ENCODE peak calls at places on chromosomes 4 and X, in nine cellular contexts. F is activated CD8-positive, alpha-beta memory T cell treated with anti-CD3 and anti-CD28 coated beads for 1 hour; M is fibroblast of lung; P is MCF 10A; G is cardiac septum; I is activated gamma-delta T cell treated with Interleukin-2 at 50 U/mL for 16 hours; H is Karpas-422; A is CD4-positive, alpha-beta memory T cell; D is activated T-cell treated with anti-CD3 and anti-CD28 coated beads, Interleukin-2, amount 50 U/mL, for 72 hours. Q is an unnamed sample.

GRCh38 chr4:21888195-21888976 is 60.2 kb downstream of the KCNIP4 start:
- DNase-seq in A (no peak), P (peak), D (no peak), M (peak), H (no peak), I (no peak), F (no peak), G (no peak), Q (no peak)

GRCh38 chr4:3353747-3354454 is 61.1 kb downstream of the RGS12 start:
- DNase-seq in G (no peak), F (no peak), M (no peak), P (no peak), H (no peak), I (no peak), A (no peak), D (no peak), Q (no peak)

GRCh38 chr4:1725521-1725920 is 4.2 kb downstream of the TACC3 start:
- DNase-seq in D (no peak), I (no peak), P (no peak), F (no peak), G (no peak), A (no peak), H (no peak), M (no peak), Q (no peak)

GRCh38 chr4:153233761-153234371 is 29.6 kb downstream of the TRIM2 start:
- DNase-seq in A (no peak), I (no peak), F (no peak), H (no peak), P (peak), G (no peak), D (no peak), M (peak), Q (no peak)

GRCh38 chr4:124936427-124936826 is 223.9 kb upstream of the ANKRD50 start:
- DNase-seq in M (peak), D (no peak), G (peak), H (no peak), P (no peak), F (no peak), I (no peak), A (no peak), Q (no peak)

GRCh38 chrX:43481601-43482000 is 174.5 kb upstream of the MAOA start:
- DNase-seq in H (no peak), P (no peak), A (no peak), G (no peak), F (no peak), I (no peak), D (no peak), M (no peak), Q (no peak)

GRCh38 chrX:46837543-46838481 is 969 bp downstream of the RP2 start:
- DNase-seq in G (no peak), A (peak), H (peak), P (peak), D (peak), M (peak), I (no peak), F (no peak), Q (no peak)

GRCh38 chr4:16264798-16265197 is 38.5 kb upstream of the TAPT1 start:
- DNase-seq in A (no peak), F (no peak), I (no peak), D (no peak), P (peak), H (peak), M (peak), G (no peak), Q (no peak)

GRCh38 chrX:135424469-135424868 is 2.7 kb downstream of the SMIM10L2A start:
- DNase-seq in F (no peak), A (no peak), M (no peak), G (no peak), H (no peak), I (no peak), P (no peak), D (no peak), Q (no peak)

GRCh38 chr4:39227906-39228305 is 45.6 kb downstream of the WDR19 start:
- DNase-seq in M (no peak), D (no peak), G (no peak), A (no peak), F (no peak), P (no peak), H (no peak), I (no peak), Q (no peak)

GRCh38 chr4:2789801-2790582 is 2.9 kb upstream of the SH3BP2 start:
- DNase-seq in I (no peak), G (peak), H (no peak), A (no peak), D (no peak), P (no peak), M (no peak), F (no peak), Q (no peak)

GRCh38 chr4:84994280-84994679 is 27.8 kb upstream of the WDFY3 start:
- DNase-seq in G (no peak), H (no peak), I (no peak), D (no peak), F (no peak), M (peak), P (no peak), A (no peak), Q (no peak)

GRCh38 chr4:185127021-185127925 is 15.8 kb upstream of the SLC25A4 start:
- DNase-seq in D (no peak), F (no peak), A (no peak), M (no peak), H (no peak), I (no peak), P (no peak), G (no peak), Q (no peak)

GRCh38 chr4:88008133-88008621 is 742 bp downstream of the PKD2 start:
- DNase-seq in M (peak), A (no peak), H (peak), G (peak), P (peak), F (no peak), D (peak), I (peak), Q (no peak)

GRCh38 chrX:6732101-6732500 is 197.2 kb upstream of the VCX3A start:
- DNase-seq in P (no peak), I (no peak), A (no peak), D (no peak), H (peak), M (no peak), G (no peak), F (no peak), Q (no peak)

GRCh38 chr4:122758033-122758432 is 25.5 kb downstream of the BBS12 start:
- DNase-seq in G (no peak), F (no peak), A (no peak), H (peak), M (peak), I (no peak), P (peak), D (no peak), Q (no peak)

GRCh38 chrX:150223176-150224015 is 139.7 kb upstream of the MAMLD1 start:
- DNase-seq in P (no peak), A (no peak), D (no peak), M (no peak), H (no peak), G (no peak), F (no peak), I (no peak), Q (no peak)

GRCh38 chr4:10072420-10073017 is 44.1 kb downstream of the WDR1 start:
- DNase-seq in H (no peak), I (no peak), M (no peak), D (no peak), A (no peak), G (no peak), F (no peak), P (no peak), Q (no peak)

GRCh38 chrX:51420610-51421009 is 75.8 kb downstream of the NUDT11 start:
- DNase-seq in H (peak), D (peak), G (no peak), F (no peak), A (peak), I (peak), P (peak), M (peak), Q (peak)

GRCh38 chr4:165592386-165592785 is 213.6 kb downstream of the CPE start:
- DNase-seq in G (no peak), H (no peak), P (no peak), I (no peak), M (no peak), F (no peak), D (no peak), A (no peak), Q (no peak)

GRCh38 chr4:14575919-14576318 is 426.4 kb upstream of the CPEB2 start:
- DNase-seq in H (no peak), M (no peak), G (no peak), D (no peak), F (no peak), P (no peak), A (no peak), I (no peak), Q (no peak)

GRCh38 chr4:106803107-106803506 is 233.0 kb downstream of the DKK2 start:
- DNase-seq in I (no peak), M (no peak), F (no peak), D (no peak), H (no peak), A (no peak), G (no peak), P (no peak), Q (no peak)

GRCh38 chr4:169906104-169906503 is 120.1 kb downstream of the MFAP3L start:
- DNase-seq in D (no peak), I (no peak), F (no peak), A (no peak), G (no peak), H (no peak), M (no peak), P (peak), Q (no peak)

GRCh38 chr4:48127882-48128394 is 6.1 kb downstream of the TXK start:
- DNase-seq in A (peak), M (peak), D (peak), G (peak), I (peak), P (peak), F (peak), H (peak), Q (peak)

GRCh38 chr4:139756391-139757180 is 91.0 kb downstream of the MGST2 start:
- DNase-seq in F (no peak), A (no peak), G (no peak), D (no peak), H (no peak), P (no peak), I (no peak), M (no peak), Q (no peak)

GRCh38 chr4:140724780-140725179 is 31.4 kb downstream of the TBC1D9 start:
- DNase-seq in A (no peak), H (no peak), M (no peak), G (no peak), P (peak), F (no peak), D (no peak), I (no peak), Q (no peak)